ENCODE peak calls at places on chromosomes 3 and 15, in six cellular contexts. K, Y, B, H, I and X are unnamed samples.

GRCh38 chr15:65132841-65133549 is 613 bp downstream of the PDCD7 start:
- DNase-seq in K (peak; percentile 21), H (peak; percentile 70), B (peak; percentile 81), Y (peak; percentile 75), I (peak; percentile 61), X (peak; percentile 72)

GRCh38 chr3:125141596-125142417 is 70.7 kb downstream of the SLC12A8 start:
- DNase-seq in B (peak; percentile 88), H (peak; percentile 68), K (peak; percentile 63), Y (peak; percentile 72), I (no peak), X (peak; percentile 70)

GRCh38 chr15:62324382-62324781 is 159.3 kb upstream of the C2CD4B start:
- DNase-seq in Y (no peak), B (no peak), H (no peak), K (no peak), I (no peak), X (no peak)

GRCh38 chr3:149179225-149179624 is 42.4 kb downstream of the CP start:
- DNase-seq in K (no peak), H (no peak), Y (no peak), I (no peak), B (no peak), X (no peak)

GRCh38 chr3:197833930-197834715 is 43.1 kb downstream of the LRCH3 start:
- DNase-seq in Y (no peak), B (no peak), K (no peak), I (no peak), H (no peak), X (no peak)

GRCh38 chr3:164791263-164791662 is 287.0 kb downstream of the SI start:
- DNase-seq in K (no peak), B (no peak), Y (peak; percentile 24), I (no peak), H (no peak), X (no peak)

GRCh38 chr3:55571913-55572312 is 84.8 kb upstream of the WNT5A start:
- DNase-seq in Y (no peak), H (peak; percentile 49), I (peak; percentile 50), B (peak; percentile 94), K (no peak), X (no peak)

GRCh38 chr3:195844671-195845218 is 33.0 kb upstream of the MUC4 start:
- DNase-seq in I (no peak), B (no peak), H (no peak), Y (no peak), K (no peak), X (no peak)

GRCh38 chr15:73986055-73986775 is 5.9 kb downstream of the STOML1 start:
- DNase-seq in K (no peak), Y (no peak), B (no peak), H (no peak), I (no peak), X (no peak)

GRCh38 chr3:134205426-134205825 is 45.2 kb downstream of the RYK start:
- DNase-seq in B (no peak), H (no peak), I (no peak), K (no peak), Y (no peak), X (no peak)

GRCh38 chr15:31396881-31397560 is 70.4 kb downstream of the KLF13 start:
- DNase-seq in Y (peak; percentile 99), K (no peak), I (peak; percentile 87), H (peak; percentile 87), B (peak; percentile 98), X (peak; percentile 92)

GRCh38 chr3:172241385-172241784 is 202.0 kb downstream of the FNDC3B start:
- DNase-seq in B (no peak), I (no peak), K (no peak), Y (no peak), H (no peak), X (no peak)

GRCh38 chr3:27802425-27802824 is 80.3 kb upstream of the EOMES start:
- DNase-seq in I (no peak), Y (no peak), B (no peak), H (no peak), K (no peak), X (no peak)

GRCh38 chr3:106711650-106712049 is 665.6 kb upstream of the CCDC54 start:
- DNase-seq in K (no peak), I (no peak), B (no peak), H (no peak), Y (no peak), X (no peak)

GRCh38 chr15:35181538-35181937 is 96.4 kb upstream of the NANOGP8 start:
- DNase-seq in I (no peak), K (no peak), H (no peak), Y (peak; percentile 67), B (no peak), X (no peak)

GRCh38 chr15:28919201-28919627 is 33.4 kb downstream of the APBA2 start:
- DNase-seq in I (peak; percentile 57), B (peak; percentile 58), H (no peak), K (no peak), Y (peak; percentile 81), X (no peak)

GRCh38 chr15:29278436-29279099 is 8.9 kb upstream of the NSMCE3 start:
- DNase-seq in H (no peak), K (no peak), B (no peak), I (no peak), Y (no peak), X (no peak)

GRCh38 chr3:185270956-185271332 is 17.1 kb upstream of the EHHADH start:
- DNase-seq in Y (peak; percentile 98), I (no peak), B (no peak), K (no peak), H (no peak), X (no peak)

GRCh38 chr3:123543950-123544349 is 40.9 kb downstream of the HACD2 start:
- DNase-seq in Y (no peak), K (no peak), B (no peak), I (no peak), H (no peak), X (no peak)

GRCh38 chr3:187085021-187085666 is 54.2 kb downstream of the RPL39L start:
- DNase-seq in I (no peak), H (no peak), K (no peak), Y (no peak), B (no peak), X (no peak)

GRCh38 chr15:74657846-74658245 is 38.0 kb downstream of the EDC3 start:
- DNase-seq in B (no peak), Y (peak; percentile 50), I (no peak), H (no peak), K (no peak), X (no peak)

GRCh38 chr3:147427796-147428195 is 18.6 kb downstream of the ZIC1 start:
- DNase-seq in I (no peak), Y (no peak), B (no peak), H (no peak), K (no peak), X (no peak)

GRCh38 chr3:111690242-111690641 is 95.1 kb upstream of the ZBED2 start:
- DNase-seq in B (no peak), K (no peak), H (no peak), Y (peak; percentile 94), I (no peak), X (no peak)

GRCh38 chr15:80211976-80212375 is 40.0 kb downstream of the CTXND1 start:
- DNase-seq in H (no peak), B (no peak), Y (no peak), K (no peak), I (no peak), X (no peak)

GRCh38 chr3:72160351-72160750 is 375.4 kb upstream of the PROK2 start:
- DNase-seq in H (no peak), K (no peak), I (no peak), B (no peak), Y (no peak), X (no peak)

GRCh38 chr15:61746589-61746988 is 313.7 kb downstream of the VPS13C start:
- DNase-seq in K (no peak), B (no peak), I (no peak), Y (no peak), H (no peak), X (no peak)

GRCh38 chr3:176663819-176664218 is 533.5 kb downstream of the TBL1XR1 start:
- DNase-seq in I (peak; percentile 56), K (no peak), Y (peak; percentile 83), B (no peak), H (no peak), X (no peak)